ENCODE peak calls at places on chromosomes 11 and 22, in ten cellular contexts. L is stomach, T is epithelial cell of proximal tubule, D is AG04449, Y is body of pancreas, F is psoas muscle, U is nephron progenitor cell, K is neural crest cell, O is esophagus muscularis mucosa, W is AG04450. R is an unnamed sample.

GRCh38 chr11:48051217-48051848 is 71.0 kb downstream of the PTPRJ start:
- DNase-seq in F (no peak), O (no peak), W (no peak), T (no peak), K (no peak), U (no peak), D (no peak), L (no peak), Y (no peak), R (no peak)

GRCh38 chr11:15801126-15801525 is 555.2 kb downstream of the SOX6 start:
- DNase-seq in K (no peak), W (no peak), O (no peak), Y (no peak), U (no peak), D (no peak), L (no peak), F (no peak), T (no peak), R (no peak)

GRCh38 chr11:87394924-87395323 is 357.2 kb downstream of the TMEM135 start:
- DNase-seq in Y (no peak), T (peak; percentile 6), O (no peak), F (no peak), L (no peak), D (no peak), U (no peak), K (no peak), W (no peak), R (no peak)

GRCh38 chr11:121467965-121468364 is 15.2 kb upstream of the SORL1-AS1 start:
- DNase-seq in L (no peak), D (no peak), K (no peak), T (no peak), W (no peak), U (no peak), F (no peak), Y (no peak), O (no peak), R (no peak)

GRCh38 chr11:30987819-30988218 is 381.7 kb downstream of the DCDC1 start:
- DNase-seq in Y (no peak), W (no peak), U (no peak), K (no peak), T (no peak), O (no peak), D (no peak), L (no peak), F (no peak), R (no peak)

GRCh38 chr22:31148953-31149627 is 8.8 kb upstream of the PLA2G3 start:
- DNase-seq in U (peak; percentile 61), K (peak; percentile 59), L (peak; percentile 79), F (peak; percentile 80), W (peak; percentile 54), O (no peak), T (no peak), Y (peak; percentile 85), D (no peak), R (peak; percentile 59)

GRCh38 chr22:30955153-30955552 is 13.4 kb downstream of the MORC2 start:
- DNase-seq in T (no peak), K (no peak), D (no peak), F (no peak), O (peak; percentile 4), L (no peak), Y (no peak), U (no peak), W (no peak), R (no peak)

GRCh38 chr11:62613275-62613864 is 313 bp downstream of the ROM1 start:
- DNase-seq in Y (peak; percentile 60), D (no peak), O (no peak), T (no peak), F (no peak), W (no peak), K (no peak), U (peak; percentile 28), L (peak; percentile 32), R (no peak)

GRCh38 chr11:8383227-8383626 is 119.5 kb upstream of the LMO1 start:
- DNase-seq in O (no peak), Y (no peak), L (no peak), W (no peak), T (no peak), F (no peak), D (no peak), K (no peak), U (no peak), R (no peak)

DNA sequence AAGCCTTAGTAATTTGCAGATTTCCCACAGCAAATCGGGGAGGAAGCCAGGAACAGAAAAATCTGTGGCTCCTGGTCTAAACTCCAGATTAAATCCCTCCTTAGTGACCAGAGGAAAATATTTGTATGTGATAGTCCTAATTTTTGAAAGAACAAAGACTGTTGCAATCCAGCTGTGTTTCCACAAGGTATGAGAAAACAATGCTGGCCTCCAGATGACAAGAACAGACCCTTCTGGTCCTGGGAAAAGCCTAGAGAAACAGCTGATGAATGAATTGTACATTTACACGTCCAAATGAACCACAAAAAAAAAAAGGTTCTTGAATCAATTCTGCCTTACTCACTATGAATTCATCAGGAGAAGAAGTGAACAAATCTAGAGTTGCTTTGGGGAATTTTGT is 63.7 kb downstream of the ETS1 start:
- DNase-seq in L (no peak), U (no peak), O (peak; percentile 17), F (no peak), Y (no peak), W (no peak), K (no peak), D (no peak), T (no peak), R (no peak)
- TF ChIP-seq CTCF in L (no peak), U (no peak), O (no peak), F (no peak), Y (no peak), W (no peak), K (no peak), D (no peak), T (no peak), R (no peak)

GRCh38 chr11:109317726-109318125 is 104.3 kb upstream of the C11orf87 start:
- DNase-seq in U (no peak), L (no peak), W (no peak), Y (no peak), F (no peak), D (no peak), O (no peak), T (no peak), K (no peak), R (no peak)

DNA sequence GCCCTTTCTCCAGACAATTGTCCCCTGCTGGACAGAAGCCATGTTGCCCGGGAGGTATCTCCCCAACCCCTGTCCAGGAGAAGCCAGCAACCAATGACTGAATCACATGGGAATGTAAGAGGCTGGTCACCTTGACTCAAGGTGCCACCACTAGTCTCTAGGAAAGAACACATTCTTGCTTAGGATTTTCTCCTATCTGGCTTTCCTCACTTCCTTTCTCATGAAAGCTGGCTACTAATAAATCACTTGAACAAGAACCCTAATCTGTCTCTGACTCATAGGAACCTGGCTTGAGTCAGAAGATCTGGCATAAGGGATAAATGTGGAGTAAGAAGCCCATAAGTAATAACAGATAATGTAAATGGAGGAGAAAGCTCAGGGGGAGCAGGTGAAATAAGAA is 101.4 kb upstream of the C11orf87 start:
- DNase-seq in K (no peak), T (peak; percentile 16), D (no peak), U (no peak), L (no peak), Y (no peak), W (no peak), O (no peak), F (no peak), R (no peak)
- TF ChIP-seq CTCF in K (no peak), T (no peak), D (no peak), U (no peak), L (no peak), Y (no peak), W (no peak), O (no peak), F (no peak), R (no peak)

GRCh38 chr11:81420668-81421550 is 1312.8 kb downstream of the FAM181B start:
- DNase-seq in F (no peak), T (no peak), L (no peak), Y (no peak), O (no peak), K (no peak), U (no peak), W (no peak), D (no peak), R (no peak)
- TF ChIP-seq CTCF in F (no peak), T (no peak), L (no peak), Y (no peak), O (no peak), K (peak; percentile 38), U (no peak), W (no peak), D (no peak), R (no peak)

DNA sequence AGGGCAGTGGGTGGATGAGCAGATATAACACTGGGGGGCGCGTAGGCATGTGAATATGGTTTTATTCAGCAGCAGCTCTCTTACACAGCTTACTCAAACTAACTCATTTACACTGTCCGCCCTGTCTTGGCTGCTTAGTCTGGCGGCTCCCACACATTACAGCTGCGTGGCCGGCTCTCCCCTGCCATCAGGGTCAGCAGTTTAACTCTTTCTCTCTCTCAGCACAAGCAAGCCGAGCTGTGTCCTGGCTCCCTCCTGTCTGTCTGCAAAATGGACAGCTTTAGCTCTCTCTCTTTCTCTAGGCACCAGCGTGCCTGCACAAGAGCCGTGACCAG is 1310.2 kb upstream of the RAG2 start:
- DNase-seq in O (no peak), T (no peak), F (no peak), W (no peak), L (no peak), D (no peak), K (no peak), Y (no peak), U (peak; percentile 5), R (no peak)
- TF ChIP-seq CTCF in O (no peak), T (no peak), F (no peak), W (no peak), L (no peak), D (no peak), K (no peak), Y (no peak), U (no peak), R (no peak)

DNA sequence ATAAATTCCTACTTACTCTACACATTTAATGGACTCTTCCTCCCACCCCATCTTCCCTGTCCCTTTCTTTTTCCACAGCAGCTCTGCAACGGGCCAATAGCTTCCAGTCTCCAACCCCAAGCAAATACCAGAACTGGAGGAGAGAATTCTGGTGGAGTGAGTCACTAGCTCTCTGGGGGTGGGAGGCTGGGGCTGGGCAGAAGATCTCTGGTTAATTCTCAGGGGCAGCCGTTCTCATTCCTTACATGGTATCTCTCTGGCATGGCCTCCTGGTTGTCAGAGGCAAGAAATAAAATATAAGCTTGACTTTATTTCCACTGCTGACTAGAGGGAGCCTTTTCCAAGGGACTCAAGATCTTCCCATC is 90.4 kb upstream of the PARVA start:
- DNase-seq in W (peak; percentile 92), D (peak; percentile 95), T (peak; percentile 86), L (peak; percentile 24), O (peak; percentile 91), F (peak; percentile 76), K (no peak), U (no peak), Y (no peak), R (peak; percentile 84)
- TF ChIP-seq CTCF in W (no peak), D (no peak), T (no peak), L (no peak), O (no peak), F (no peak), K (no peak), U (no peak), Y (no peak), R (no peak)

DNA sequence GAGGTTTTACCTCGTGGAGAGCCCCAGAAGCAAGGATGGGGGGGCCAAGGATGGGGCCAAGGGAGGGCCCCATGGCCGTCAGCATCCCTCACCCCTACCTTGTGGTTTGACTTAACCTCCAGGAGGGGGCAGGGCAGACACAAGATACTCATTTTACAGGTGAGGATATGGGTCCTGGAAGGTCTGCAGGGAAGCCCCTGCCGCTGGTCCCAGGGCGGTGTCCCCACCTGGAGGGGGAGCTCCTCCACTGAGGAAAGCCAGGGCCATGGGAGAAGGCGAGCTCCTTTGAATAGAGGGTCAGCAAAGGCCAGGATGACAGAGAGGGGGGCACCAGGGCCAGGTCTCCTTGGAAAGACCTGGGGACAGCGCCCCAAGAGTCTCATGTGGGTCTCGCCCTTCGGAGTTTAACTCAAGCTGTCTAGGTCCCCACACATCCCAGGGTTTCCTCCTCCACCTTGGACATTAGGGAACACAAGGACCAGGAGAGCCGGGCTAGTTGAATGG is 5.9 kb upstream of the ADORA2A start:
- DNase-seq in K (no peak), W (no peak), O (no peak), L (no peak), Y (no peak), D (no peak), T (no peak), U (no peak), F (peak; percentile 49), R (no peak)
- TF ChIP-seq CTCF in K (peak; percentile 48), W (peak; percentile 8), O (no peak), L (no peak), Y (no peak), D (no peak), T (peak; percentile 40), U (no peak), F (no peak), R (no peak)